ENCODE peak calls at places on chromosomes 1 and 21, in eight cellular contexts. One of them, this sample, is unnamed.
A peak's percentile ranks its signal among the peaks of the same experiment; 100 is the strongest.

GRCh38 chr1:178652506-178652905 is 72.5 kb upstream of the RALGPS2 start:
- DNase-seq in GM23338: no peak
- DNase-seq in HL-60: no peak
- DNase-seq in K562: no peak
- DNase-seq in spleen: no peak
- DNase-seq in breast epithelium: no peak
- DNase-seq in sigmoid colon: no peak
- DNase-seq in Panc1: no peak
- DNase-seq in this sample: no peak

GRCh38 chr1:236875975-236876374 is 80.9 kb downstream of the MTR start:
- DNase-seq in spleen: no peak
- DNase-seq in Panc1: no peak
- DNase-seq in GM23338: no peak
- DNase-seq in HL-60: no peak
- DNase-seq in K562: no peak
- DNase-seq in breast epithelium: no peak
- DNase-seq in sigmoid colon: no peak
- DNase-seq in this sample: no peak

GRCh38 chr1:65995928-65996327 is 203.2 kb downstream of the PDE4B start:
- DNase-seq in spleen: no peak
- DNase-seq in GM23338: no peak
- DNase-seq in Panc1: no peak
- DNase-seq in K562: no peak
- DNase-seq in HL-60: no peak
- DNase-seq in sigmoid colon: no peak
- DNase-seq in breast epithelium: no peak
- DNase-seq in this sample: no peak

GRCh38 chr1:162753998-162754585 is 36.4 kb upstream of the HSD17B7 start:
- DNase-seq in spleen: no peak
- DNase-seq in GM23338: no peak
- DNase-seq in K562: no peak
- DNase-seq in breast epithelium: no peak
- DNase-seq in sigmoid colon: no peak
- DNase-seq in Panc1: no peak
- DNase-seq in HL-60: no peak
- DNase-seq in this sample: no peak

GRCh38 chr1:40948741-40949528 is 30.6 kb upstream of the CTPS1 start:
- DNase-seq in sigmoid colon: peak; percentile 79
- DNase-seq in spleen: no peak
- DNase-seq in HL-60: peak; percentile 75
- DNase-seq in breast epithelium: peak; percentile 71
- DNase-seq in GM23338: peak; percentile 90
- DNase-seq in Panc1: peak; percentile 64
- DNase-seq in K562: peak; percentile 69
- DNase-seq in this sample: peak; percentile 26

GRCh38 chr1:247111259-247111635 is 7.1 kb upstream of the ZNF669 start:
- DNase-seq in GM23338: peak; percentile 48
- DNase-seq in Panc1: no peak
- DNase-seq in spleen: no peak
- DNase-seq in sigmoid colon: no peak
- DNase-seq in breast epithelium: no peak
- DNase-seq in K562: peak; percentile 68
- DNase-seq in HL-60: no peak
- DNase-seq in this sample: no peak

GRCh38 chr1:203172184-203173115 is 3.2 kb downstream of the MYBPH start:
- DNase-seq in HL-60: peak; percentile 59
- DNase-seq in K562: peak; percentile 92
- DNase-seq in GM23338: peak; percentile 85
- DNase-seq in breast epithelium: peak; percentile 59
- DNase-seq in sigmoid colon: peak; percentile 79
- DNase-seq in spleen: peak; percentile 84
- DNase-seq in Panc1: peak; percentile 51
- DNase-seq in this sample: peak; percentile 84

GRCh38 chr1:176552217-176552974 is 89.4 kb downstream of the PAPPA2 start:
- DNase-seq in sigmoid colon: no peak
- DNase-seq in breast epithelium: no peak
- DNase-seq in HL-60: no peak
- DNase-seq in Panc1: no peak
- DNase-seq in GM23338: peak; percentile 35
- DNase-seq in spleen: no peak
- DNase-seq in K562: no peak
- DNase-seq in this sample: no peak

GRCh38 chr1:69567847-69568434 is at the start of gene LRRC7:
- DNase-seq in HL-60: no peak
- DNase-seq in Panc1: no peak
- DNase-seq in sigmoid colon: no peak
- DNase-seq in K562: peak; percentile 26
- DNase-seq in breast epithelium: no peak
- DNase-seq in GM23338: peak; percentile 61
- DNase-seq in spleen: peak; percentile 72
- DNase-seq in this sample: peak; percentile 2

GRCh38 chr1:233230011-233230410 is 65.5 kb downstream of the PCNX2 start:
- DNase-seq in Panc1: no peak
- DNase-seq in sigmoid colon: no peak
- DNase-seq in K562: no peak
- DNase-seq in HL-60: no peak
- DNase-seq in breast epithelium: no peak
- DNase-seq in spleen: no peak
- DNase-seq in GM23338: no peak
- DNase-seq in this sample: no peak

GRCh38 chr1:247448107-247448778 is 9.7 kb downstream of the OR2B11 start:
- DNase-seq in K562: peak; percentile 64
- DNase-seq in sigmoid colon: peak; percentile 76
- DNase-seq in HL-60: no peak
- DNase-seq in breast epithelium: peak; percentile 32
- DNase-seq in Panc1: peak; percentile 24
- DNase-seq in GM23338: peak; percentile 90
- DNase-seq in spleen: peak; percentile 86
- DNase-seq in this sample: no peak

GRCh38 chr1:179127163-179127895 is 45.5 kb downstream of the TOR3A start:
- DNase-seq in breast epithelium: no peak
- DNase-seq in K562: no peak
- DNase-seq in sigmoid colon: no peak
- DNase-seq in HL-60: no peak
- DNase-seq in GM23338: no peak
- DNase-seq in Panc1: no peak
- DNase-seq in spleen: no peak
- DNase-seq in this sample: no peak

GRCh38 chr1:180779584-180779983 is 133.1 kb upstream of the KIAA1614 start:
- DNase-seq in HL-60: no peak
- DNase-seq in sigmoid colon: no peak
- DNase-seq in K562: no peak
- DNase-seq in breast epithelium: no peak
- DNase-seq in Panc1: no peak
- DNase-seq in GM23338: no peak
- DNase-seq in spleen: no peak
- DNase-seq in this sample: no peak

GRCh38 chr1:160685266-160685665 is 26.4 kb downstream of the CD48 start:
- DNase-seq in spleen: no peak
- DNase-seq in K562: no peak
- DNase-seq in breast epithelium: no peak
- DNase-seq in GM23338: no peak
- DNase-seq in HL-60: no peak
- DNase-seq in sigmoid colon: no peak
- DNase-seq in Panc1: no peak
- DNase-seq in this sample: no peak

GRCh38 chr21:33332143-33332542 is 7.4 kb downstream of the IFNAR1 start:
- DNase-seq in GM23338: no peak
- DNase-seq in HL-60: no peak
- DNase-seq in spleen: no peak
- DNase-seq in K562: no peak
- DNase-seq in sigmoid colon: no peak
- DNase-seq in Panc1: no peak
- DNase-seq in breast epithelium: no peak
- DNase-seq in this sample: no peak

GRCh38 chr21:45415943-45416611 is 11.1 kb downstream of the COL18A1 start:
- DNase-seq in HL-60: no peak
- DNase-seq in K562: no peak
- DNase-seq in spleen: peak; percentile 43
- DNase-seq in breast epithelium: no peak
- DNase-seq in GM23338: no peak
- DNase-seq in sigmoid colon: peak; percentile 63
- DNase-seq in Panc1: no peak
- DNase-seq in this sample: no peak

GRCh38 chr1:13702425-13703127 is 2.6 kb downstream of the PRDM2 start:
- DNase-seq in GM23338: no peak
- DNase-seq in spleen: peak; percentile 86
- DNase-seq in K562: no peak
- DNase-seq in HL-60: peak; percentile 32
- DNase-seq in sigmoid colon: no peak
- DNase-seq in Panc1: no peak
- DNase-seq in breast epithelium: no peak
- DNase-seq in this sample: no peak

GRCh38 chr1:45059829-45060228 is 47.8 kb downstream of the UROD start:
- DNase-seq in GM23338: no peak
- DNase-seq in HL-60: no peak
- DNase-seq in Panc1: no peak
- DNase-seq in breast epithelium: no peak
- DNase-seq in sigmoid colon: no peak
- DNase-seq in K562: no peak
- DNase-seq in spleen: no peak
- DNase-seq in this sample: no peak

GRCh38 chr1:12078938-12079861 is 16.1 kb downstream of the TNFRSF8 start:
- DNase-seq in spleen: peak; percentile 67
- DNase-seq in GM23338: peak; percentile 92
- DNase-seq in Panc1: peak; percentile 24
- DNase-seq in HL-60: peak; percentile 51
- DNase-seq in breast epithelium: no peak
- DNase-seq in K562: peak; percentile 74
- DNase-seq in sigmoid colon: no peak
- DNase-seq in this sample: peak; percentile 64

DNA sequence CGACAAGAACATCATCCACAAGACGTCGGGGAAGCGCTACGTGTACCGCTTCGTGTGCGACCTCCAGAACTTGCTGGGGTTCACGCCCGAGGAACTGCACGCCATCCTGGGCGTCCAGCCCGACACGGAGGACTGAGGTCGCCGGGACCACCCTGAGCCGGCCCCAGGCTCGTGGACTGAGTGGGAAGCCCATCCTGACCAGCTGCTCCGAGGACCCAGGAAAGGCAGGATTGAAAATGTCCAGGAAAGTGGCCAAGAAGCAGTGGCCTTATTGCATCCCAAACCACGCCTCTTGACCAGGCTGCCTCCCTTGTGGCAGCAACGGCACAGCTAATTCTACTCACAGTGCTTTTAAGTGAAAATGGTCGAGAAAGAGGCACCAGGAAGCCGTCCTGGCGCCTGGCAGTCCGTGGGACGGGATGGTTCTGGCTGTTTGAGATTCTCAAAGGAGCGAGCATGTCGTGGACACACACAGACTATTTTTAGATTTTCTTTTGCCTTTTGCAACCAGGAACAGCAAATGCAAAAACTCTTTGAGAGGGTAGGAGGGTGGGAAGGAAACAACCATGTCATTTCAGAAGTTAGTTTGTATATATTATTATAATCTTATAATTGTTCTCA is 17.1 kb downstream of the ETS2 start:
- DNase-seq in K562: no peak
- DNase-seq in HL-60: no peak
- DNase-seq in sigmoid colon: no peak
- DNase-seq in GM23338: no peak
- DNase-seq in breast epithelium: no peak
- DNase-seq in Panc1: no peak
- DNase-seq in spleen: no peak
- DNase-seq in this sample: no peak
- TF ChIP-seq POLR2AphosphoS5 in K562: no peak
- TF ChIP-seq POLR2AphosphoS5 in HL-60: no peak
- TF ChIP-seq POLR2AphosphoS5 in sigmoid colon: no peak
- TF ChIP-seq POLR2AphosphoS5 in GM23338: no peak
- TF ChIP-seq POLR2AphosphoS5 in breast epithelium: no peak
- TF ChIP-seq POLR2AphosphoS5 in Panc1: no peak
- TF ChIP-seq POLR2AphosphoS5 in spleen: peak; percentile 74
- TF ChIP-seq POLR2AphosphoS5 in this sample: no peak

DNA sequence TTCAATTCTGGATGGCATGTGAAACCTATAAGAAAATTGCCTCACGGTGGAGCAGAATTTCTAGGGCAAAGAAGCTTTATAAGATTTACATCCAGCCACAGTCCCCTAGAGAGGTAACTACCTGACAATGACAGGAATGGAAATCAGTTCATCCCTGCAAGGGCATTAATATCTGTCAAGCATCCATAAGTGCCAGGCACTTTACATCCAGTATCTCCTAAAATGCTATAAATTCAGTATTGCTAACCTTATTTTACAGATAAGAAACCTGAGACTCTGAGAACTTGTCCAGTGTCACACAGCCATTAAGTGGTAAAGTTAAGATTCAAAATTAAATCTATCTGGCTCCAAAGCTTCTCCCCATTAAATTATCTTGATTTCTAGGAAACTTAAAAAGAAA is 22.3 kb downstream of the RGS13 start:
- DNase-seq in sigmoid colon: no peak
- DNase-seq in breast epithelium: no peak
- DNase-seq in GM23338: no peak
- DNase-seq in spleen: no peak
- DNase-seq in K562: no peak
- DNase-seq in HL-60: no peak
- DNase-seq in Panc1: no peak
- DNase-seq in this sample: no peak
- TF ChIP-seq POLR2AphosphoS5 in sigmoid colon: no peak
- TF ChIP-seq POLR2AphosphoS5 in breast epithelium: no peak
- TF ChIP-seq POLR2AphosphoS5 in GM23338: no peak
- TF ChIP-seq POLR2AphosphoS5 in spleen: no peak
- TF ChIP-seq POLR2AphosphoS5 in K562: no peak
- TF ChIP-seq POLR2AphosphoS5 in HL-60: no peak
- TF ChIP-seq POLR2AphosphoS5 in Panc1: no peak
- TF ChIP-seq POLR2AphosphoS5 in this sample: no peak

DNA sequence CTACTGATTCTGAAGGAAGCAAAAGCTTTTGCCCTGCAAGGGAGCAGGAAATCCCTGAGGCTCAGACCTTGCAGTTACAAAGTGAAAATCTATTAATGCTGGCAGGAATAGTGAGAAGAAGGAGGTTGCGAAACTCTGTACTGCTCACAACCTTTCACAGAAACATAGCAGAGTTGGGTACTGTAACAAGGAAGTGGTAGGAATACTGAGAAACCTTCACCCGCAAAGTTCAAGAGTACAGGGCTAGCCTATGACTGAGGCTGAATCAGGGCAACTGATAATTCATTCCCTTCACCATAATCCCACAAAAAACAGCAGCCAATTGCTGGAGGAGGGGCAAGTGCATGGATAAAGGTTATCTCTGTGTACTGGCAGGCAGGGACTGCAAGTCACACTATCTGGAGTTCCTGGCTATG is 23.9 kb upstream of the KCTD3 start:
- DNase-seq in spleen: no peak
- DNase-seq in K562: no peak
- DNase-seq in Panc1: no peak
- DNase-seq in HL-60: peak; percentile 67
- DNase-seq in sigmoid colon: no peak
- DNase-seq in GM23338: no peak
- DNase-seq in breast epithelium: peak; percentile 23
- DNase-seq in this sample: no peak
- TF ChIP-seq POLR2AphosphoS5 in spleen: no peak
- TF ChIP-seq POLR2AphosphoS5 in K562: no peak
- TF ChIP-seq POLR2AphosphoS5 in Panc1: no peak
- TF ChIP-seq POLR2AphosphoS5 in HL-60: no peak
- TF ChIP-seq POLR2AphosphoS5 in sigmoid colon: no peak
- TF ChIP-seq POLR2AphosphoS5 in GM23338: no peak
- TF ChIP-seq POLR2AphosphoS5 in breast epithelium: no peak
- TF ChIP-seq POLR2AphosphoS5 in this sample: no peak

DNA sequence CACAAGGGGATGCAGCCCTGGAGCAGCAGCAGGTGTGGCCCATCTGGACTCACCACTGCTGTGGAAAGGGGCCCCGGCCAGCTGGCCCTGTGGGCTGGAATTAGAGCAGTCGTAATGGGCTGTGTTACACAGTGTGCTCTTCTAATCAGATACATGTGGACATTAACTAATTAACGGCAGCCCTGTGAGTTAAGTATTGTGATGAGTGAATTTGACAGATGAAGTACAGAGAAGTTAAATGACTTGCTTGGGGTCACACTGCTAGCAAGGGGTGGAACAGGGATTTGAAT is 58.6 kb downstream of the MDM4 start:
- DNase-seq in HL-60: no peak
- DNase-seq in breast epithelium: no peak
- DNase-seq in Panc1: no peak
- DNase-seq in spleen: no peak
- DNase-seq in K562: no peak
- DNase-seq in GM23338: no peak
- DNase-seq in sigmoid colon: peak; percentile 82
- DNase-seq in this sample: no peak
- TF ChIP-seq POLR2AphosphoS5 in HL-60: no peak
- TF ChIP-seq POLR2AphosphoS5 in breast epithelium: no peak
- TF ChIP-seq POLR2AphosphoS5 in Panc1: no peak
- TF ChIP-seq POLR2AphosphoS5 in spleen: no peak
- TF ChIP-seq POLR2AphosphoS5 in K562: no peak
- TF ChIP-seq POLR2AphosphoS5 in GM23338: no peak
- TF ChIP-seq POLR2AphosphoS5 in sigmoid colon: no peak
- TF ChIP-seq POLR2AphosphoS5 in this sample: no peak

This sample was measured in GM12891.